ENCODE peak calls at places on chromosomes 5 and 9, in six cellular contexts. S, C, M, Y, X and I are unnamed samples.

GRCh38 chr9:134063876-134064450 is 3.9 kb downstream of the BRD3 start:
- DNase-seq in C (no peak), M (no peak), S (no peak), X (no peak), Y (no peak), I (no peak)

GRCh38 chr5:33925278-33925677 is 10.9 kb upstream of the RXFP3 start:
- DNase-seq in M (no peak), S (no peak), X (no peak), Y (no peak), C (no peak), I (no peak)

GRCh38 chr5:72210913-72211670 is 103.8 kb downstream of the MAP1B start:
- DNase-seq in Y (peak), C (peak), S (peak), M (peak), X (peak), I (peak)

GRCh38 chr9:133943036-133943780 is 48.9 kb downstream of the VAV2 start:
- DNase-seq in S (no peak), C (no peak), X (no peak), Y (no peak), M (no peak), I (no peak)

GRCh38 chr5:126095001-126095400 is 328.2 kb upstream of the GRAMD2B start:
- DNase-seq in C (no peak), Y (no peak), X (no peak), M (no peak), S (no peak), I (no peak)

GRCh38 chr9:127519301-127520166 is 68.2 kb downstream of the LRSAM1 start:
- DNase-seq in C (peak), S (peak), M (peak), X (peak), Y (peak), I (peak)

GRCh38 chr9:122374885-122375420 is 4.1 kb downstream of the PTGS1 start:
- DNase-seq in S (peak), Y (no peak), X (peak), M (peak), C (no peak), I (peak)

GRCh38 chr5:139565411-139566305 is 4.5 kb downstream of the UBE2D2 start:
- DNase-seq in M (peak), X (peak), C (no peak), Y (no peak), S (no peak), I (no peak)

GRCh38 chr5:128905225-128906110 is 59.8 kb upstream of the SLC27A6 start:
- DNase-seq in S (peak), Y (peak), C (peak), X (peak), M (peak), I (peak)

GRCh38 chr9:116149844-116150243 is 3.7 kb upstream of the PAPPA start:
- DNase-seq in S (peak), X (no peak), Y (no peak), M (peak), C (no peak), I (peak)

GRCh38 chr9:119375892-119376291 is 6.7 kb upstream of the BRINP1 start:
- DNase-seq in M (no peak), X (peak), C (no peak), S (no peak), Y (no peak), I (peak)

GRCh38 chr5:78286288-78286687 is 8.2 kb downstream of the AP3B1 start:
- DNase-seq in M (no peak), S (no peak), X (no peak), C (no peak), Y (no peak), I (peak)

GRCh38 chr5:140108093-140109049 is 5.5 kb upstream of the PURA start:
- DNase-seq in Y (no peak), C (no peak), M (no peak), X (no peak), S (peak), I (peak)

GRCh38 chr5:88394531-88395185 is 126.0 kb upstream of the TMEM161B start:
- DNase-seq in S (no peak), C (no peak), X (no peak), Y (no peak), M (no peak), I (no peak)

GRCh38 chr9:131405429-131405828 is 11.5 kb downstream of the PRRC2B start:
- DNase-seq in C (peak), S (no peak), Y (no peak), X (peak), M (peak), I (no peak)

GRCh38 chr9:109110326-109111014 is 9.3 kb downstream of the TMEM245 start:
- DNase-seq in S (no peak), Y (no peak), C (no peak), X (peak), M (peak), I (peak)

GRCh38 chr5:94125107-94125506 is 383.7 kb upstream of the POU5F2 start:
- DNase-seq in S (no peak), X (no peak), C (no peak), Y (no peak), M (no peak), I (no peak)

GRCh38 chr5:6674421-6674820 is 38.8 kb upstream of the TENT4A start:
- DNase-seq in S (no peak), Y (no peak), X (no peak), C (no peak), M (no peak), I (no peak)

GRCh38 chr5:16871746-16872339 is 64.2 kb downstream of the MYO10 start:
- DNase-seq in S (no peak), C (peak), M (peak), X (peak), Y (no peak), I (no peak)

GRCh38 chr5:172868924-172869565 is 35.0 kb downstream of the ERGIC1 start:
- DNase-seq in C (peak), Y (peak), M (peak), X (peak), S (no peak), I (peak)

GRCh38 chr9:114203410-114204140 is 48.2 kb downstream of the COL27A1 start:
- DNase-seq in S (no peak), X (no peak), Y (no peak), C (no peak), M (no peak), I (peak)

GRCh38 chr5:72509401-72509800 is 2.2 kb upstream of the ZNF366 start:
- DNase-seq in Y (no peak), S (no peak), X (no peak), M (no peak), C (no peak), I (no peak)

GRCh38 chr9:127451681-127452480 is 571 bp downstream of the LRSAM1 start:
- DNase-seq in S (peak), C (no peak), M (peak), Y (no peak), X (peak), I (peak)

GRCh38 chr5:55672477-55672911 is 39.6 kb downstream of the SLC38A9 start:
- DNase-seq in Y (no peak), C (no peak), S (no peak), X (no peak), M (no peak), I (peak)

GRCh38 chr5:36874465-36874864 is 2.1 kb upstream of the NIPBL start:
- DNase-seq in X (peak), M (no peak), C (no peak), S (no peak), Y (no peak), I (no peak)

GRCh38 chr9:137786511-137786920 is 91.1 kb upstream of the CACNA1B start:
- DNase-seq in M (no peak), Y (no peak), S (no peak), X (peak), C (no peak), I (no peak)

GRCh38 chr5:93174930-93175329 is 406.1 kb downstream of the NR2F1-AS1 start:
- DNase-seq in M (no peak), S (no peak), X (no peak), Y (no peak), C (no peak), I (no peak)

GRCh38 chr5:62386824-62387223 is 16.9 kb downstream of the DIMT1 start:
- DNase-seq in M (peak), X (peak), C (no peak), S (no peak), Y (no peak), I (no peak)

DNA sequence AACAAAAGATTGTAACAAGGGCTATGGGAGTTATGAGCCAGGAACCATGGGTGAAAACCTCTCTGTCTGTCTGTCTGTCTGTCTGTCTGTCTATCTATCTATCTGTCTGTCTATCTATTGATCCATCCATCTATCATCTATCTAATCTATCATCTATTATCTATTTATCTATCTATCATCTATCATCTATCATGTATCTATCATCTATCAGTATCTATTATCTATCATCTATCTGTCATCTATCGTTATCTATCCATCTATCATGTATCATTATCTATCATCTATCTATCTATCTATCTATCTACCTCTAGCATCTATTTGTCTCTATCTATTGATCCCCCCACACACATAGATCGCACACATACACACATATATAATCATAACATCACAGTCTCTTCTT is 112.9 kb downstream of the INSYN2B start:
- DNase-seq in C (no peak), X (no peak), S (no peak), M (no peak), Y (no peak), I (no peak)
- H3K4me3 ChIP-seq in C (no peak), X (no peak), S (no peak), M (no peak), Y (no peak), I (no peak)

GRCh38 chr9:35110327-35110758 is 5.3 kb downstream of the ATOSB start:
- DNase-seq in C (no peak), S (no peak), X (peak), Y (no peak), M (peak), I (peak)

GRCh38 chr9:35114921-35115341 is 731 bp downstream of the ATOSB start:
- DNase-seq in S (peak), C (no peak), Y (no peak), M (peak), X (peak), I (peak)

GRCh38 chr9:35111006-35111933 is 4.4 kb downstream of the ATOSB start:
- DNase-seq in X (peak), S (peak), M (peak), C (peak), Y (peak), I (peak)

GRCh38 chr9:35114113-35114847 is 1.4 kb downstream of the ATOSB start:
- DNase-seq in S (peak), X (peak), C (peak), M (peak), Y (peak), I (peak)

DNA sequence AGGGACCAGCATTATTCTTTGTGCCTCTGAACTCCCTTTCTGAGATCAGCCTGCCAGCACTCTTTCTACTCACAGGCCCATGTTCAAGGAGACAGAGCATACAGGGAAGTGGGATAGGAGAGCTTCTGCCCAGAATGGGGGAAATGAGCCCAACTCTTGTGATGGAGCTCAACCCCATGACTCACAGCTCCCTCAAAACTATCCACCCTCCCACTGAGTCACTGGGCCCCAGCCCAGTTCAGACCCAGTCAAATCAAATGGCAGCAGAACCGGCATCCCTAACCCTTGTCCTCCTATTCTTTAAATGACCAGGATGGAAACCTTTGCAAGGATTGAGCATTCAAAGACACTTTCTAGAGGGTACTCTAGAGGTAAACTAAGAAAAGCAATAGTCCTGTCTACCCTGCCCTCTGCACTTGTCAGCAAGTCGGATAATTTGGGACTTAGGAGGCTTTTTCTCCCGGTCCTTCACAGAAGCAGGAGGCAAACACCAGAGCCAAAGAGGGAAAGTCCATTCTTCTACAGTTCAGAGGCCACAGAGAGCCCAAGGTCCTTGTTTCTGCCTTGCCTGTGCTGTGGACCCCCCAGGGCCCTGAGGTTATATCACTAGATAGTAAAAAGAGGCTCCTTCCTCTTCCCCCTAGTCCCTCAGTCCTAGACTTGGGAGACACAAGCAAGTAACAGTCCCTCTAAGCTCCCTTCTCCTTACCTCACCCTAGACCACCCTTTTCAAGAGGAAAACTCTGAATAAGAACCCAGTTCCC is 3.2 kb downstream of the ATOSB start:
- DNase-seq in X (peak), C (no peak), S (no peak), M (peak), Y (no peak), I (peak)
- H3K4me3 ChIP-seq in X (peak), C (peak), S (no peak), M (peak), Y (no peak), I (peak)

DNA sequence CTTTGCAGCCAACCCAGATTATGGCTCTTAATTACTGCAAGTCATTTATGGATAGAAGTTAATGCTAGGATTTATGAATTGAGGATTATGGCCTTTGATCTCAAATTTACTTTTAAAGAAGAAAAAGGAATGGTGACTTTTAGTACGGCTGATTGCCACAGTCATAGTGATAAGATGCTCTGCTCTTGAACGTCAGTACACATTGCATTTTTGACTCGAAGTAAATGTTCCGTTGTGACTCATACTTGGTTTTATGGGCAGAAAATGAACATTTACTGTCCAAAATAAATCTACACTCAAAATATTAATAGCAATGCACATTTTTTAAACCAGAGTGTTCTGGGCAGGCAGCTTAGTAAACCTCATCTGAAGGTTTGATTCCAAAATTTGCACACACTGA is 825 bp downstream of the ADAMTSL1 start:
- DNase-seq in M (peak), C (peak), Y (no peak), S (no peak), X (peak), I (no peak)
- H3K4me3 ChIP-seq in M (peak), C (peak), Y (peak), S (no peak), X (peak), I (no peak)

GRCh38 chr5:43038523-43038989 is 1.6 kb downstream of the ANXA2R start:
- DNase-seq in S (no peak), M (peak), Y (no peak), X (no peak), C (no peak), I (no peak)
- H3K4me3 ChIP-seq in S (peak), M (peak), Y (peak), X (peak), C (no peak), I (peak)